ENCODE peak calls at places on chromosomes 6 and 20, in six cellular contexts. R is iPS DF 19.7, G is EL, M is activated T-cell treated with anti-CD3 and anti-CD28 coated beads for 24 hours, B is M059J, L is glutamatergic neuron. I is an unnamed sample.

GRCh38 chr6:92550501-92550900 is 868.9 kb downstream of the EPHA7 start:
- DNase-seq in R (no peak), G (no peak), M (no peak), B (no peak), L (no peak), I (no peak)

GRCh38 chr6:52361945-52362442 is at the start of gene PAQR8:
- DNase-seq in R (no peak), G (peak), M (peak), B (peak), L (peak), I (peak)

GRCh38 chr6:99119109-99120031 is 171.6 kb upstream of the FBXL4 start:
- DNase-seq in R (no peak), G (peak), M (no peak), B (peak), L (no peak), I (no peak)

GRCh38 chr6:56803594-56803993 is 151.3 kb upstream of the BEND6 start:
- DNase-seq in R (no peak), G (peak), M (no peak), B (peak), L (no peak), I (no peak)

GRCh38 chr6:111011360-111012142 is 29.7 kb downstream of the RPF2 start:
- DNase-seq in R (no peak), G (peak), M (no peak), B (peak), L (no peak), I (no peak)

GRCh38 chr6:36976931-36977330 is 9.1 kb downstream of the MTCH1 start:
- DNase-seq in R (no peak), G (no peak), M (no peak), B (no peak), L (no peak), I (no peak)

GRCh38 chr6:43990627-43991619 is 136.3 kb downstream of the MRPL14 start:
- DNase-seq in R (no peak), G (peak), M (no peak), B (peak), L (no peak), I (peak)

GRCh38 chr6:31531771-31532643 is 3.2 kb downstream of the MCCD1 start:
- DNase-seq in R (no peak), G (no peak), M (no peak), B (no peak), L (no peak), I (no peak)

GRCh38 chr20:24771651-24772061 is 177.4 kb upstream of the CST7 start:
- DNase-seq in R (no peak), G (no peak), M (no peak), B (no peak), L (no peak), I (peak)

GRCh38 chr6:149484733-149485700 is at the start of gene ZC3H12D:
- DNase-seq in R (no peak), G (peak), M (peak), B (peak), L (no peak), I (peak)